ENCODE peak calls at places on chromosomes 5 and 9, in eight cellular contexts. One of them, this sample, is unnamed.

GRCh38 chr9:9893837-9894236 is 719.0 kb downstream of the PTPRD start:
- DNase-seq in suprapubic skin: no peak
- DNase-seq in fibroblast of villous mesenchyme: no peak
- DNase-seq in GM23248: no peak
- DNase-seq in skeletal muscle cell: no peak
- DNase-seq in fibroblast of the aortic adventitia: no peak
- DNase-seq in NCI-H460: no peak
- DNase-seq in renal cortical epithelial cell: peak; percentile 78
- DNase-seq in this sample: no peak

GRCh38 chr9:131012396-131012917 is 3.5 kb downstream of the LAMC3 start:
- DNase-seq in suprapubic skin: no peak
- DNase-seq in fibroblast of villous mesenchyme: peak; percentile 82
- DNase-seq in GM23248: no peak
- DNase-seq in skeletal muscle cell: no peak
- DNase-seq in fibroblast of the aortic adventitia: no peak
- DNase-seq in NCI-H460: no peak
- DNase-seq in renal cortical epithelial cell: no peak
- DNase-seq in this sample: no peak

GRCh38 chr9:107667700-107668099 is 178.1 kb upstream of the KLF4 start:
- DNase-seq in suprapubic skin: no peak
- DNase-seq in fibroblast of villous mesenchyme: no peak
- DNase-seq in GM23248: no peak
- DNase-seq in skeletal muscle cell: no peak
- DNase-seq in fibroblast of the aortic adventitia: peak; percentile 51
- DNase-seq in NCI-H460: no peak
- DNase-seq in renal cortical epithelial cell: no peak
- DNase-seq in this sample: no peak

GRCh38 chr9:81814794-81815464 is 113.3 kb upstream of the SPATA31D4 start:
- DNase-seq in suprapubic skin: no peak
- DNase-seq in fibroblast of villous mesenchyme: peak; percentile 13
- DNase-seq in GM23248: no peak
- DNase-seq in skeletal muscle cell: no peak
- DNase-seq in fibroblast of the aortic adventitia: no peak
- DNase-seq in NCI-H460: no peak
- DNase-seq in renal cortical epithelial cell: peak; percentile 41
- DNase-seq in this sample: no peak

GRCh38 chr5:137119321-137119720 is 379.8 kb downstream of the SPOCK1 start:
- DNase-seq in suprapubic skin: no peak
- DNase-seq in fibroblast of villous mesenchyme: peak; percentile 55
- DNase-seq in GM23248: peak; percentile 33
- DNase-seq in skeletal muscle cell: no peak
- DNase-seq in fibroblast of the aortic adventitia: no peak
- DNase-seq in NCI-H460: no peak
- DNase-seq in renal cortical epithelial cell: no peak
- DNase-seq in this sample: no peak

GRCh38 chr5:53109041-53109435 is 519 bp downstream of the MOCS2 start:
- DNase-seq in suprapubic skin: no peak
- DNase-seq in fibroblast of villous mesenchyme: peak; percentile 54
- DNase-seq in GM23248: peak; percentile 38
- DNase-seq in skeletal muscle cell: no peak
- DNase-seq in fibroblast of the aortic adventitia: peak; percentile 28
- DNase-seq in NCI-H460: no peak
- DNase-seq in renal cortical epithelial cell: peak; percentile 50
- DNase-seq in this sample: peak; percentile 35

GRCh38 chr9:82124090-82124489 is 135.5 kb downstream of the SPATA31D1 start:
- DNase-seq in suprapubic skin: no peak
- DNase-seq in fibroblast of villous mesenchyme: peak; percentile 7
- DNase-seq in GM23248: peak; percentile 91
- DNase-seq in skeletal muscle cell: no peak
- DNase-seq in fibroblast of the aortic adventitia: peak; percentile 81
- DNase-seq in NCI-H460: no peak
- DNase-seq in renal cortical epithelial cell: peak; percentile 94
- DNase-seq in this sample: no peak

GRCh38 chr5:95285406-95285761 is 490 bp upstream of the MCTP1 start:
- DNase-seq in suprapubic skin: no peak
- DNase-seq in fibroblast of villous mesenchyme: peak; percentile 8
- DNase-seq in GM23248: no peak
- DNase-seq in skeletal muscle cell: no peak
- DNase-seq in fibroblast of the aortic adventitia: peak; percentile 8
- DNase-seq in NCI-H460: no peak
- DNase-seq in renal cortical epithelial cell: peak; percentile 4
- DNase-seq in this sample: no peak

GRCh38 chr5:69295088-69295754 is 37.4 kb downstream of the CCDC125 start:
- DNase-seq in suprapubic skin: no peak
- DNase-seq in fibroblast of villous mesenchyme: no peak
- DNase-seq in GM23248: peak; percentile 68
- DNase-seq in skeletal muscle cell: no peak
- DNase-seq in fibroblast of the aortic adventitia: peak; percentile 57
- DNase-seq in NCI-H460: no peak
- DNase-seq in renal cortical epithelial cell: peak; percentile 7
- DNase-seq in this sample: no peak

GRCh38 chr5:6682239-6682638 is 31.0 kb upstream of the TENT4A start:
- DNase-seq in suprapubic skin: no peak
- DNase-seq in fibroblast of villous mesenchyme: no peak
- DNase-seq in GM23248: no peak
- DNase-seq in skeletal muscle cell: no peak
- DNase-seq in fibroblast of the aortic adventitia: no peak
- DNase-seq in NCI-H460: no peak
- DNase-seq in renal cortical epithelial cell: no peak
- DNase-seq in this sample: no peak

GRCh38 chr9:110049699-110050450 is 158.1 kb downstream of the C9orf152 start:
- DNase-seq in suprapubic skin: no peak
- DNase-seq in fibroblast of villous mesenchyme: peak; percentile 42
- DNase-seq in GM23248: peak; percentile 70
- DNase-seq in skeletal muscle cell: no peak
- DNase-seq in fibroblast of the aortic adventitia: peak; percentile 34
- DNase-seq in NCI-H460: no peak
- DNase-seq in renal cortical epithelial cell: no peak
- DNase-seq in this sample: no peak